ENCODE peak calls at places on chromosome 6, in five cellular contexts. W is neural progenitor cell, T is PC-3, U is HCT116, V is H9. D is an unnamed sample. For H3K4me1, the result is how much of the 10 kb centered on the place peaks cover.

GRCh38 chr6:111558690-111559192 is 46.9 kb downstream of the TRAF3IP2 start:
- DNase-seq in V (no peak), U (no peak), T (no peak), W (no peak), D (no peak)

GRCh38 chr6:38146021-38146657 is 326.6 kb downstream of the ZFAND3 start:
- DNase-seq in W (no peak), V (no peak), U (no peak), T (no peak), D (no peak)

GRCh38 chr6:155013457-155013876 is 18.4 kb downstream of the TIAM2 start:
- DNase-seq in T (no peak), U (no peak), W (no peak), V (no peak), D (no peak)

GRCh38 chr6:25014806-25015560 is 79.2 kb upstream of the RIPOR2 start:
- DNase-seq in V (no peak), U (no peak), T (no peak), W (no peak), D (no peak)

GRCh38 chr6:43347444-43347843 is 22.0 kb downstream of the ZNF318 start:
- DNase-seq in U (no peak), V (no peak), W (no peak), T (no peak), D (no peak)

GRCh38 chr6:26432622-26433021 is 7.7 kb upstream of the BTN3A3 start:
- DNase-seq in U (no peak), T (no peak), V (no peak), W (no peak), D (no peak)

GRCh38 chr6:39256294-39256693 is 27.0 kb upstream of the KCNK5 start:
- DNase-seq in U (no peak), T (no peak), V (peak), W (no peak), D (no peak)

GRCh38 chr6:46996860-46997641 is 45.1 kb downstream of the ADGRF1 start:
- DNase-seq in W (no peak), U (no peak), T (peak), V (no peak), D (no peak)

GRCh38 chr6:41204156-41204555 is 3.2 kb upstream of the TREML2 start:
- DNase-seq in T (no peak), V (no peak), U (no peak), W (no peak), D (no peak)

GRCh38 chr6:55449219-55449618 is 122.0 kb downstream of the GFRAL start:
- DNase-seq in T (peak), V (peak), U (no peak), W (peak), D (no peak)

GRCh38 chr6:145845557-145845956 is 31.0 kb upstream of the FBXO30 start:
- DNase-seq in V (no peak), W (no peak), U (no peak), T (no peak), D (no peak)

GRCh38 chr6:168838000-168838399 is 397.0 kb downstream of the SMOC2 start:
- DNase-seq in V (no peak), W (no peak), T (no peak), U (no peak), D (no peak)

GRCh38 chr6:112667427-112667826 is 320.3 kb downstream of the RFPL4B start:
- DNase-seq in U (no peak), T (no peak), V (no peak), W (no peak), D (no peak)

GRCh38 chr6:89708316-89708715 is 69.8 kb upstream of the LYRM2 start:
- DNase-seq in V (no peak), T (no peak), U (no peak), W (no peak), D (no peak)

GRCh38 chr6:11323666-11324452 is 91.4 kb upstream of the NEDD9 start:
- DNase-seq in U (no peak), V (no peak), T (no peak), W (no peak), D (no peak)

GRCh38 chr6:2108700-2109306 is 136.6 kb downstream of the GMDS start:
- DNase-seq in V (no peak), U (no peak), W (no peak), T (no peak), D (no peak)

GRCh38 chr6:16759181-16759645 is 2.0 kb downstream of the ATXN1 start:
- DNase-seq in T (peak), W (peak), U (no peak), V (no peak), D (no peak)

GRCh38 chr6:54574671-54575070 is 266.4 kb downstream of the TINAG start:
- DNase-seq in T (peak), V (no peak), W (no peak), U (no peak), D (no peak)

GRCh38 chr6:4948781-4949450 is 54.9 kb downstream of the RPP40 start:
- DNase-seq in T (no peak), V (no peak), W (no peak), U (no peak), D (no peak)

GRCh38 chr6:111971181-111971829 is 82.6 kb upstream of the CCN6 start:
- DNase-seq in U (no peak), V (no peak), T (no peak), W (no peak), D (no peak)

GRCh38 chr6:36758516-36759176 is 61.0 kb downstream of the RAB44 start:
- DNase-seq in T (no peak), V (peak), W (no peak), U (no peak), D (no peak)

GRCh38 chr6:33343953-33344611 is 26.5 kb upstream of the ZBTB22 start:
- DNase-seq in T (no peak), U (no peak), W (no peak), V (no peak), D (no peak)

GRCh38 chr6:18823782-18824386 is 436.7 kb downstream of the RNF144B start:
- DNase-seq in V (peak), W (peak), U (peak), T (peak), D (no peak)

GRCh38 chr6:125910518-125910917 is 46.1 kb upstream of the HINT3 start:
- DNase-seq in W (no peak), V (no peak), U (no peak), T (peak), D (no peak)

GRCh38 chr6:6659600-6660327 is 71.2 kb downstream of the LY86 start:
- DNase-seq in T (no peak), V (no peak), U (no peak), W (no peak), D (no peak)

DNA sequence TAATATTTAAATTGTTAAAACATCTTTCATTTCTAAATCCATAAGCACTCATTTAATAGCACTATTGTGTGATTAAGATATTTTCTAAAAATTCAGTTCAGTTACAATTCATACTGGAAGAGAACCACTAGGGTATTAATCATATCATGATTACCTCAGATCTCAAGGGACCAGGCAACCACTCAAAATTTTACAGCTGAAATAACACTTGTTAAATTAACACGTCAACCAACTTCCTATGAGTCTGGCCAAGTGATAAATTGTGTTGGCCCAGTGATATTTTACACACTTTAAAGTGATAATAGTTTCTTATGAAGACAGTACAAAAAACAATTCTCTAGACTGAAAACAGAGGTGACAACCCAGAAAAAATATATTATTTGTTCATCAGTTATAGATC is 869.0 kb upstream of the ADGRB3 start:
- DNase-seq in T (no peak), W (no peak), U (no peak), V (no peak), D (no peak)
- H2AFZ ChIP-seq in T (no peak), W (no peak), U (no peak), V (no peak), D (no peak)

DNA sequence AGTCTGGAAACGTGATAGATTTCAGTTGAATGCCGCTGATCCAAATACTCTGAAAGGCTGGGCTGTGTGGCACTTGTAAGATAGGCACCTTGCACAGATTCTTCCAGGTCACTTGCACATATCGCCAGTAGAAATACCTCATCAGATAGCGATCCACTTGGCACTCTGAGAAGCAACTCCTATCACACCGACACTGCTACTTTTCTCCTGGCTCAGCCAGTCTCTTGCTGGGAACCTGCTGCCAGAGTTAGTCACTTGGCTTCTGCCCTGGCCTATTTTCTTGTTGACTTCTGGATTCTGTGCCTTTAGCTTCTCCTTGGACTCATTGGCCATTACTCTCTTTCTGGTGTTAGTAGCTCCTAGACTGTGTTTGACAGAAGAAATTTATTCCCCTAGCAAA is 66.6 kb downstream of the UTRN start:
- DNase-seq in U (no peak), V (no peak), W (no peak), T (no peak), D (no peak)
- H3K4me1 ChIP-seq in U (under half), V (under half), W (under half), T (under half), D (under half)

GRCh38 chr6:139426795-139427194 is 52.3 kb upstream of the CITED2 start:
- DNase-seq in T (no peak), W (no peak), U (no peak), V (no peak), D (no peak)

GRCh38 chr6:139429559-139430150 is 55.2 kb upstream of the CITED2 start:
- DNase-seq in T (no peak), U (no peak), V (no peak), W (peak), D (no peak)

GRCh38 chr6:139423970-139424667 is 49.7 kb upstream of the CITED2 start:
- DNase-seq in U (no peak), V (no peak), W (no peak), T (no peak), D (no peak)

GRCh38 chr6:139425780-139426179 is 51.3 kb upstream of the CITED2 start:
- DNase-seq in V (no peak), U (no peak), T (no peak), W (no peak), D (no peak)

GRCh38 chr6:139427199-139427598 is 52.8 kb upstream of the CITED2 start:
- DNase-seq in V (no peak), T (no peak), W (no peak), U (no peak), D (no peak)
- H2AFZ ChIP-seq in V (no peak), T (no peak), W (peak), U (no peak), D (no peak)

DNA sequence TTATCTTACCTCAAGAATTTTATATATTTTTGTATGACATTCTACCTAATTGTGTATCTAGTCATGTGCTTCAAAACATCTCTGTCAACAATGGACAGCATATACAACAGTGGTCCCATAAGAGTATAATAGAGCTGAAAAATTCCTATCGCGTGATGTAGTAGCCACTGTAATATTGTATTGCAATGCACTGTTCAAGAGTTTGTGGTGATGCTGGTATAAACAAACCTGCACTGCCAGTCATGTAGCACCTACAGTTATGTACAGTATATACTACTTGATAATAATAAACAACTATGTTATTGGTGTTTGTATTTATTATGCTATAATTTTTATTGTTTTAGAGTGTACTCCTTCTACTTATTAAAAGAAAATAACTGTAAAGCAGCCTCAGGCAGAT is 672.7 kb downstream of the CD109 start:
- DNase-seq in W (no peak), T (no peak), U (no peak), V (no peak), D (no peak)
- H3K4me1 ChIP-seq in W (under half), T (under half), U (under half), V (under half), D (under half)

DNA sequence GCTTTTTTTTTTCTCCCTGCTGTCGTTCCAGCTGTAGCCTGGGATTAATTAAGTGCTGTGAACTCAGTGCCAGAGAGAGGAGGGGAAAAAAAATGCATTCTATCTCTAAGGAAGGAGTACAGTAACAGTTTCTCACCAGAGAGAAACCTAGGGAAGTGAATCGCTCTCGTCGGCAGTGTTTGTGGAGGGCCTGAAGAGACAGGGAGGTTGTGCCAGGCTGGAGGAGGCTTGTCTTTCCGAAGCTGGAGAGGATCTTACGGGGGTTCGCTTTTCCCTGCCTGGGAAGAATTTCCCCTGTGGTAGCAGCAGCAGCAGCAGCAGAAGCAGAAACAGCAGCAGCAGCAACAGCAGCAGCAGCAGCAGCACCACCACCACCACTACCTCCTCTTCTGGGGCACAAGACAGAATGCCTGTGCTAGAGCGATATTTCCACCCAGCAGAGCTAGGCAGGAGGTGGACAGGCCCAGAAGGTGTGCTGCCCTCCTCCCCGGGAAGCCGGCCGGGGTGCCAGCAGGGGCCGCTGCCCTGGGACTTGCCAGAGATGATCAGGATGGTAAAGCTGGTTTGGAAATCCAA is 186.5 kb downstream of the PDE7B start:
- DNase-seq in T (no peak), W (no peak), U (no peak), V (peak), D (no peak)
- H2AFZ ChIP-seq in T (no peak), W (peak), U (no peak), V (no peak), D (peak)

GRCh38 chr6:53280207-53280606 is 68.5 kb downstream of the ELOVL5 start:
- DNase-seq in V (no peak), U (no peak), T (no peak), W (no peak), D (no peak)
- H3K4me1 ChIP-seq in V (under half), U (under half), T (under half), W (under half), D (under half)